ENCODE peak calls at places on chromosome 10, in six cellular contexts. O is sigmoid colon; L is stomach; B is CD4-positive, alpha-beta T cell; Q is tibial nerve; Y is breast epithelium. W is an unnamed sample. For H3K27me3, the result is how much of the 10 kb centered on the place peaks cover.

GRCh38 chr10:128727114-128727513 is 600.9 kb upstream of the MKI67 start:
- DNase-seq in O (no peak), L (no peak), B (no peak), Q (no peak), Y (no peak), W (no peak)

GRCh38 chr10:99041468-99041867 is 194.2 kb downstream of the HPSE2 start:
- DNase-seq in O (no peak), L (no peak), B (no peak), Q (no peak), Y (no peak), W (no peak)

GRCh38 chr10:119652361-119652760 is 1.2 kb downstream of the BAG3 start:
- DNase-seq in O (no peak), L (no peak), B (no peak), Q (no peak), Y (no peak), W (peak)

GRCh38 chr10:115941247-115941840 is 331.7 kb downstream of the GFRA1 start:
- DNase-seq in O (no peak), L (no peak), B (no peak), Q (no peak), Y (no peak), W (no peak)

GRCh38 chr10:132960071-132960472 is 17.7 kb upstream of the CFAP46 start:
- DNase-seq in O (peak), L (no peak), B (no peak), Q (no peak), Y (no peak), W (no peak)

GRCh38 chr10:132223156-132223590 is 36.4 kb downstream of the DPYSL4 start:
- DNase-seq in O (peak), L (peak), B (peak), Q (peak), Y (peak), W (peak)

GRCh38 chr10:6047847-6048246 is 14.3 kb downstream of the IL2RA start:
- DNase-seq in O (peak), L (no peak), B (no peak), Q (no peak), Y (no peak), W (no peak)

GRCh38 chr10:6054884-6055283 is 7.3 kb downstream of the IL2RA start:
- DNase-seq in O (peak), L (peak), B (no peak), Q (no peak), Y (no peak), W (no peak)

GRCh38 chr10:119131512-119132240 is 27.8 kb downstream of the DENND10 start:
- DNase-seq in O (peak), L (no peak), B (no peak), Q (no peak), Y (no peak), W (no peak)

GRCh38 chr10:5480162-5480931 is 19.0 kb downstream of the CALML5 start:
- DNase-seq in O (peak), L (no peak), B (no peak), Q (no peak), Y (peak), W (no peak)

GRCh38 chr10:127161482-127161881 is 34.9 kb downstream of the INSYN2A start:
- DNase-seq in O (no peak), L (no peak), B (no peak), Q (no peak), Y (no peak), W (no peak)

GRCh38 chr10:69869291-69869841 is 67.7 kb downstream of the COL13A1 start:
- DNase-seq in O (no peak), L (peak), B (no peak), Q (no peak), Y (no peak), W (no peak)

GRCh38 chr10:70381491-70382421 is 669 bp downstream of the LRRC20 start:
- DNase-seq in O (peak), L (peak), B (peak), Q (no peak), Y (no peak), W (no peak)

GRCh38 chr10:97534746-97535367 is 36.1 kb downstream of the UBTD1 start:
- DNase-seq in O (no peak), L (no peak), B (peak), Q (no peak), Y (no peak), W (no peak)

GRCh38 chr10:16470747-16471146 is 33.9 kb downstream of the PTER start:
- DNase-seq in O (no peak), L (no peak), B (no peak), Q (no peak), Y (no peak), W (no peak)

GRCh38 chr10:116470768-116471415 is 43.2 kb downstream of the PNLIPRP3 start:
- DNase-seq in O (no peak), L (no peak), B (no peak), Q (no peak), Y (no peak), W (no peak)

GRCh38 chr10:119541046-119541445 is 1.5 kb downstream of the RGS10 start:
- DNase-seq in O (peak), L (no peak), B (no peak), Q (no peak), Y (no peak), W (no peak)

GRCh38 chr10:119769886-119770285 is 44.0 kb downstream of the INPP5F start:
- DNase-seq in O (no peak), L (no peak), B (no peak), Q (no peak), Y (no peak), W (no peak)

GRCh38 chr10:77036993-77037734 is 600.4 kb downstream of the KCNMA1 start:
- DNase-seq in O (no peak), L (no peak), B (no peak), Q (no peak), Y (no peak), W (no peak)

GRCh38 chr10:131790021-131790420 is 110.8 kb upstream of the PPP2R2D start:
- DNase-seq in O (peak), L (peak), B (no peak), Q (no peak), Y (no peak), W (no peak)

GRCh38 chr10:62244785-62245595 is 23.7 kb downstream of the RTKN2 start:
- DNase-seq in O (no peak), L (no peak), B (no peak), Q (no peak), Y (no peak), W (no peak)

GRCh38 chr10:100983868-100984669 is 3.2 kb downstream of the MRPL43 start:
- DNase-seq in O (peak), L (no peak), B (no peak), Q (no peak), Y (no peak), W (no peak)

GRCh38 chr10:69449841-69450240 is 1.4 kb upstream of the TSPAN15 start:
- DNase-seq in O (peak), L (peak), B (peak), Q (peak), Y (peak), W (no peak)

GRCh38 chr10:88152720-88153119 is 289.3 kb downstream of the PTEN start:
- DNase-seq in O (no peak), L (no peak), B (no peak), Q (no peak), Y (peak), W (peak)

GRCh38 chr10:47296941-47297340 is 3.1 kb upstream of the GDF10 start:
- DNase-seq in O (no peak), L (no peak), B (no peak), Q (no peak), Y (no peak), W (no peak)

GRCh38 chr10:47296111-47296894 is 3.7 kb upstream of the GDF10 start:
- DNase-seq in O (peak), L (peak), B (no peak), Q (no peak), Y (no peak), W (no peak)

GRCh38 chr10:47294501-47294900 is 5.5 kb upstream of the GDF10 start:
- DNase-seq in O (peak), L (peak), B (no peak), Q (no peak), Y (no peak), W (no peak)

GRCh38 chr10:47294057-47294456 is 5.9 kb upstream of the GDF10 start:
- DNase-seq in O (no peak), L (peak), B (no peak), Q (no peak), Y (no peak), W (no peak)

DNA sequence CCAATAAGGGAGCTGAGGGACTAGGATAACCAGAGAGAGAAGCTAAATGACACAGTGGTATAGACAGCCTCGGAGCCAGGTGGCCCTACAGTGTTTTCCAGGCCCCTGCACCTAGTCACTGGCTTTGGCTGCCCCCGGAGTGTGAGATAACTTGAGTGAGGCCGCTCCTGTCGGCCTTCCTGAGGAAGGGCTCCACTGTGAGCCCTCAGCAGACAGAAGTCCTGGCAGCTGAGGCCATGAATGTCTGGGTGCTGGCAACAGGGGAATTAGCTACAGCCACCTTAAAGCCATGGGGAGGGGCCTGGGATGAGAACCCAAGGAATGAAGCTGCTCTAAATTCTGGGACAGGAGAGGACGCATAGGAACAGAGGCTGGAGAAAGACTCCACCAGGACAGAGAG is 4.6 kb upstream of the GDF10 start:
- DNase-seq in O (peak), L (peak), B (no peak), Q (no peak), Y (no peak), W (no peak)
- H3K27me3 ChIP-seq in O (under half), L (under half), B (under half), Q (under half), Y (under half), W (half or more)

GRCh38 chr10:106189254-106189653 is 975.3 kb downstream of the SORCS1 start:
- DNase-seq in O (no peak), L (peak), B (no peak), Q (no peak), Y (no peak), W (no peak)
- TF ChIP-seq CTCF in O (no peak), L (no peak), B (no peak), Q (peak), Y (no peak), W (peak)

DNA sequence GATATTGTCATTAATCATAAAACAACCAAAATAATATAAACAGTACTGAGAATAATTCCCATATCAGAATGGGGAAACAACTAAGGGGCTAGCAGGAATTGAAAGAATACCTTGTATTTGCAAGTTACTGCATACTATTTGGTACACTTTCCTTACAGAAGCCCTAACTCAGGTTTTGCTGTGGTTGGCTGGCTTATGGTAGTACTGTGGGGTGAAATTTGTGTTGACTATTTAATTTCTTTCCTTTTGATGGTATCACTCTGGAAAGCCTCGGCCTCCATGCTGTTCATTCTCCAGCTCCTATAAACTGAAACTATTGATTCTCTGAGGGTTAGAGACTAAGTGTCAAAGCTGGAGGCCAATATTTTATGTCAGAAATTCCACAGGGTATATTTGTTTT is 13.6 kb downstream of the SKIDA1 start:
- DNase-seq in O (no peak), L (no peak), B (no peak), Q (no peak), Y (no peak), W (no peak)
- H3K27ac ChIP-seq in O (no peak), L (no peak), B (no peak), Q (peak), Y (no peak), W (no peak)

GRCh38 chr10:2929457-2929856 is 137.9 kb upstream of the PFKP start:
- DNase-seq in O (no peak), L (no peak), B (no peak), Q (no peak), Y (no peak), W (no peak)

GRCh38 chr10:2928219-2928840 is 139.0 kb upstream of the PFKP start:
- DNase-seq in O (peak), L (peak), B (peak), Q (peak), Y (peak), W (peak)

GRCh38 chr10:2924425-2924824 is 142.9 kb upstream of the PFKP start:
- DNase-seq in O (no peak), L (no peak), B (no peak), Q (no peak), Y (no peak), W (no peak)

GRCh38 chr10:2925631-2926030 is 141.7 kb upstream of the PFKP start:
- DNase-seq in O (no peak), L (peak), B (no peak), Q (peak), Y (peak), W (no peak)

DNA sequence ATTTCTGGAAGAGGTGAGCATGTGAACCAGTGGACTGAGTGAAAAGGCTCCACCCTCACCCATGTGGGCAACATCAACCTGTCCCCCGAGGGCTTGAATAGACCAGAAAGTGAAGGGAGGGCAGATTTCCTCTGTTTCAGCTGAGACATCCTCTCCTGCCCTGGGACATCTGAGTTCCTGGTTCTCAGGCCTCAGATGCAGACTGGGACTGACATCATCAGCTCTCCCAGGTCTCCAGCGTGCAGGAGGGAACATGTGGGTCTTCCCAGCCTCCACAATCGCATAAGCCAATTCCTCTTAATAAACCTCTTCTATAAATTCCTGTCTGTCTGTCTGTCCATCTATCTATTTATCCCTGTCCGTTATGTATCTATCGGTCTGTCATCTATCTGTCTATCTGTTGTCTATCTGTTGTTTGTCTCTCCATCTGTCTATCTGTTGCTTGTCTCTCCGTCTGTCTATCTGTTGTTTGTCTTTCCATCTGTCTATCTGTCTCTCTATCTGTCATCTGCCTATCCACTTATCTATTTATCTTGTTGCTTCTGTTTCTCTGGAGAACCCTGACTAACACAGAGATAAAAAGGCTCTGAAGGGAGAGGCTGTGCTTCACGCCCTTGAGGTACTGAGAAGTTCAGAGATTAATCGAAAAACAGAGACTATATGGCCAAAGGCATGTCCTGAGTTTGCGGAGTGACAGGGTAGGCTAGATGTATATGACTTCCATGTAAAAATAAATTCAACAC is 140.3 kb upstream of the PFKP start:
- DNase-seq in O (no peak), L (no peak), B (no peak), Q (no peak), Y (no peak), W (no peak)
- H3K27me3 ChIP-seq in O (under half), L (under half), B (under half), Q (under half), Y (under half), W (under half)

GRCh38 chr10:797179-797578 is 107.7 kb upstream of the DIP2C start:
- DNase-seq in O (no peak), L (no peak), B (no peak), Q (no peak), Y (no peak), W (no peak)

GRCh38 chr10:792792-793100 is 103.3 kb upstream of the DIP2C start:
- DNase-seq in O (peak), L (no peak), B (no peak), Q (no peak), Y (no peak), W (peak)

GRCh38 chr10:792083-792791 is 102.8 kb upstream of the DIP2C start:
- DNase-seq in O (peak), L (peak), B (no peak), Q (no peak), Y (no peak), W (no peak)

GRCh38 chr10:796233-796632 is 106.8 kb upstream of the DIP2C start:
- DNase-seq in O (no peak), L (no peak), B (no peak), Q (no peak), Y (no peak), W (no peak)

GRCh38 chr10:794382-794956 is 105.0 kb upstream of the DIP2C start:
- DNase-seq in O (peak), L (no peak), B (no peak), Q (peak), Y (no peak), W (no peak)
- TF ChIP-seq CTCF in O (no peak), L (no peak), B (no peak), Q (no peak), Y (peak), W (peak)

DNA sequence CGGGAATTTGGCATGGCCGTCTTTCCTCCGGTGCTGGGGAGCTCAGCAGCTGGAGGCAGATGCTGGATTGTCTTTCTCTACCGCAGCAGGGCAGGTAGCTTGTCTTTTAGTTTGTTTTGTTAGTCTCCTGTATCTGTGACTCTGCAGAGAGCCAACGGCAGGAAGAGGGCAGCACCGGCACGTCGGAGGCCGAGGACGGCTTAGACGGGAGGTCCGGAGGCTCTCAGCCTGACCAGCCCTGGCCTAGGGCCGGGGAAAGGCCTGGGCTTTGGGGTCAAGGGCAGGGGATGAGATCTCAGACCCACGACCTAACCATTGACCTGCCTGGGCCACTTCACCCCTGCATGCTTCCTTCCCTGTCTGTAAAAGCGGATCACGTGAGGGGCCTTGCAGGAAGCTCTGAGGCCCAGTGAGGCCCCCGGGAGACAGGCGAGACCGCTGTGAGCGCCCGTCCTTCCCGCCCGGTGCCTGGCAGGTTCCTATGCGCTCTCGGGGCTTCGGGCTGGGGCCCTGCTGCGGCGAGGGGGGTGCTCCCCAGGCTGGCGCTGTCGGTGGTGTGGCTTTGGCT is 72.7 kb downstream of the LHPP start:
- DNase-seq in O (peak), L (peak), B (no peak), Q (no peak), Y (no peak), W (no peak)
- H3K27ac ChIP-seq in O (no peak), L (no peak), B (no peak), Q (no peak), Y (no peak), W (no peak)

DNA sequence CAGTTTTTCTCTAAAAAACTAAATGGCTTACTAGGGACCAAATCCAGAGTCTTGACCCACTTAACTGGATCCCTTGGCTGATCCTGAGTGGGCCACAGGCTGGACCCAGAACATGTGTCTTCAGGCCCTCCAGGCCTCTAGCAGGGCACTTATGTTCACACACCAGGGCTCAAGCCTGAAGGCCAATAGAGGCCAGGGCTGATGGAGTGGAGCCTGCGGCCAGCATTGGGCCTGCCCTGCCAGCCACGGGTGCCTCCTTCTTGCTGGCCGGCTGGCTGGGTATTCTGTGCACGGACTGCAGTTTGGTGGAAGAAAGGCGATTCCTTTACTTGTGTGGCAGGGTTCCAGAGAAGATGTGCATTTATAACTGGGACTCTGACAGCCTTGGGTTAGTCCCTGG is 103.0 kb upstream of the ZNF32 start:
- DNase-seq in O (no peak), L (no peak), B (no peak), Q (no peak), Y (no peak), W (no peak)
- H3K27me3 ChIP-seq in O (under half), L (under half), B (under half), Q (under half), Y (under half), W (under half)

GRCh38 chr10:37707829-37708578 is 149.4 kb downstream of the ZNF248 start:
- DNase-seq in O (no peak), L (no peak), B (no peak), Q (no peak), Y (no peak), W (no peak)
- TF ChIP-seq CTCF in O (no peak), L (peak), B (no peak), Q (no peak), Y (no peak), W (no peak)